ENCODE peak calls at places on chromosomes 6 and 20, in six cellular contexts. U, M, F, E, S and A are unnamed samples.

GRCh38 chr6:12605888-12606345 is 110.7 kb upstream of the PHACTR1 start:
- DNase-seq in E (no peak), U (peak; percentile 72), M (peak; percentile 51), F (no peak), S (peak; percentile 48), A (peak; percentile 65)

GRCh38 chr6:127737009-127737486 is 160.1 kb downstream of the C6orf58 start:
- DNase-seq in S (peak; percentile 43), M (peak; percentile 66), F (no peak), U (peak; percentile 83), E (no peak), A (peak; percentile 80)

GRCh38 chr20:4320284-4320683 is 304.9 kb upstream of the RNF24 start:
- DNase-seq in S (no peak), F (no peak), U (no peak), M (no peak), E (no peak), A (no peak)

GRCh38 chr20:49584418-49585382 is 16.8 kb upstream of the PTGIS start:
- DNase-seq in F (no peak), S (no peak), M (no peak), U (no peak), E (no peak), A (no peak)

GRCh38 chr6:149264629-149265028 is 52.9 kb upstream of the TAB2 start:
- DNase-seq in U (no peak), M (no peak), F (no peak), S (no peak), E (no peak), A (no peak)

GRCh38 chr6:49305010-49305409 is 158.0 kb downstream of the MMUT start:
- DNase-seq in F (no peak), E (no peak), U (no peak), M (no peak), S (no peak), A (no peak)

GRCh38 chr6:44024597-44025219 is 102.5 kb downstream of the MRPL14 start:
- DNase-seq in U (no peak), F (no peak), S (no peak), M (no peak), E (no peak), A (no peak)

GRCh38 chr20:42598586-42598985 is 591.1 kb downstream of the PTPRT start:
- DNase-seq in U (no peak), S (no peak), M (no peak), F (no peak), E (no peak), A (no peak)

GRCh38 chr6:44146685-44147084 is 11.9 kb upstream of the CAPN11 start:
- DNase-seq in U (no peak), E (no peak), F (no peak), M (no peak), S (no peak), A (no peak)

GRCh38 chr6:89323461-89324098 is 8.5 kb upstream of the GABRR2 start:
- DNase-seq in E (no peak), F (no peak), M (no peak), S (no peak), U (peak; percentile 22), A (no peak)